ENCODE peak calls at places on chromosomes 11 and 22, in ten cellular contexts. One of them, this sample, is unnamed.
A peak's percentile ranks its signal among the peaks of the same experiment; 100 is the strongest.

GRCh38 chr11:38416141-38416540 is 1818.1 kb upstream of the RAG2 start:
- DNase-seq in T-helper 2 cell: no peak
- DNase-seq in nucleus accumbens: no peak
- DNase-seq in ovary: no peak
- DNase-seq in NCI-H2107: no peak
- DNase-seq in effector CD8-positive, alpha-beta T cell: no peak
- DNase-seq in PC-3: no peak
- DNase-seq in GM04504: no peak
- DNase-seq in IMR-90: no peak
- DNase-seq in activated CD4-positive, CD25-positive, alpha-beta regulatory T cell treated with anti-CD3 and anti-CD28 coated beads, Interleukin-2, amount 50 U/mL, for 72 hours: no peak
- DNase-seq in this sample: no peak

GRCh38 chr11:67398661-67399563 is 2.7 kb downstream of the PPP1CA start:
- DNase-seq in NCI-H2107: no peak
- DNase-seq in effector CD8-positive, alpha-beta T cell: no peak
- DNase-seq in nucleus accumbens: no peak
- DNase-seq in GM04504: no peak
- DNase-seq in PC-3: no peak
- DNase-seq in IMR-90: no peak
- DNase-seq in ovary: no peak
- DNase-seq in T-helper 2 cell: no peak
- DNase-seq in activated CD4-positive, CD25-positive, alpha-beta regulatory T cell treated with anti-CD3 and anti-CD28 coated beads, Interleukin-2, amount 50 U/mL, for 72 hours: no peak
- DNase-seq in this sample: no peak

GRCh38 chr11:68978931-68979591 is 1.7 kb downstream of the MRGPRD start:
- DNase-seq in nucleus accumbens: no peak
- DNase-seq in activated CD4-positive, CD25-positive, alpha-beta regulatory T cell treated with anti-CD3 and anti-CD28 coated beads, Interleukin-2, amount 50 U/mL, for 72 hours: no peak
- DNase-seq in effector CD8-positive, alpha-beta T cell: no peak
- DNase-seq in IMR-90: no peak
- DNase-seq in ovary: no peak
- DNase-seq in GM04504: no peak
- DNase-seq in T-helper 2 cell: no peak
- DNase-seq in NCI-H2107: no peak
- DNase-seq in PC-3: no peak
- DNase-seq in this sample: no peak

GRCh38 chr22:50304528-50305392 is 2.7 kb downstream of the PLXNB2 start:
- DNase-seq in effector CD8-positive, alpha-beta T cell: no peak
- DNase-seq in T-helper 2 cell: no peak
- DNase-seq in ovary: peak; percentile 73
- DNase-seq in IMR-90: no peak
- DNase-seq in activated CD4-positive, CD25-positive, alpha-beta regulatory T cell treated with anti-CD3 and anti-CD28 coated beads, Interleukin-2, amount 50 U/mL, for 72 hours: no peak
- DNase-seq in PC-3: peak; percentile 66
- DNase-seq in NCI-H2107: no peak
- DNase-seq in GM04504: no peak
- DNase-seq in nucleus accumbens: peak; percentile 54
- DNase-seq in this sample: no peak

GRCh38 chr11:74018331-74019005 is 9.6 kb upstream of the UCP3 start:
- DNase-seq in IMR-90: peak; percentile 87
- DNase-seq in T-helper 2 cell: no peak
- DNase-seq in effector CD8-positive, alpha-beta T cell: no peak
- DNase-seq in activated CD4-positive, CD25-positive, alpha-beta regulatory T cell treated with anti-CD3 and anti-CD28 coated beads, Interleukin-2, amount 50 U/mL, for 72 hours: no peak
- DNase-seq in ovary: peak; percentile 85
- DNase-seq in nucleus accumbens: peak; percentile 22
- DNase-seq in PC-3: peak; percentile 88
- DNase-seq in NCI-H2107: no peak
- DNase-seq in GM04504: peak; percentile 72
- DNase-seq in this sample: no peak

GRCh38 chr11:41849250-41849649 is 389.8 kb upstream of the LRRC4C start:
- DNase-seq in activated CD4-positive, CD25-positive, alpha-beta regulatory T cell treated with anti-CD3 and anti-CD28 coated beads, Interleukin-2, amount 50 U/mL, for 72 hours: no peak
- DNase-seq in ovary: no peak
- DNase-seq in T-helper 2 cell: no peak
- DNase-seq in nucleus accumbens: no peak
- DNase-seq in effector CD8-positive, alpha-beta T cell: no peak
- DNase-seq in PC-3: no peak
- DNase-seq in NCI-H2107: no peak
- DNase-seq in GM04504: no peak
- DNase-seq in IMR-90: no peak
- DNase-seq in this sample: no peak

GRCh38 chr22:45934659-45935341 is 42.2 kb downstream of the WNT7B start:
- DNase-seq in IMR-90: peak; percentile 91
- DNase-seq in NCI-H2107: no peak
- DNase-seq in effector CD8-positive, alpha-beta T cell: no peak
- DNase-seq in GM04504: peak; percentile 73
- DNase-seq in nucleus accumbens: no peak
- DNase-seq in PC-3: peak; percentile 96
- DNase-seq in T-helper 2 cell: no peak
- DNase-seq in activated CD4-positive, CD25-positive, alpha-beta regulatory T cell treated with anti-CD3 and anti-CD28 coated beads, Interleukin-2, amount 50 U/mL, for 72 hours: no peak
- DNase-seq in ovary: peak; percentile 52
- DNase-seq in this sample: peak; percentile 90

GRCh38 chr11:70742553-70743291 is 344.4 kb downstream of the CTTN start:
- DNase-seq in ovary: no peak
- DNase-seq in IMR-90: no peak
- DNase-seq in GM04504: no peak
- DNase-seq in NCI-H2107: no peak
- DNase-seq in T-helper 2 cell: no peak
- DNase-seq in nucleus accumbens: no peak
- DNase-seq in activated CD4-positive, CD25-positive, alpha-beta regulatory T cell treated with anti-CD3 and anti-CD28 coated beads, Interleukin-2, amount 50 U/mL, for 72 hours: no peak
- DNase-seq in effector CD8-positive, alpha-beta T cell: no peak
- DNase-seq in PC-3: no peak
- DNase-seq in this sample: no peak

GRCh38 chr11:95944623-95945022 is 20.7 kb upstream of the MTMR2 start:
- DNase-seq in activated CD4-positive, CD25-positive, alpha-beta regulatory T cell treated with anti-CD3 and anti-CD28 coated beads, Interleukin-2, amount 50 U/mL, for 72 hours: no peak
- DNase-seq in T-helper 2 cell: no peak
- DNase-seq in nucleus accumbens: no peak
- DNase-seq in effector CD8-positive, alpha-beta T cell: no peak
- DNase-seq in IMR-90: no peak
- DNase-seq in NCI-H2107: no peak
- DNase-seq in PC-3: no peak
- DNase-seq in GM04504: no peak
- DNase-seq in ovary: no peak
- DNase-seq in this sample: no peak

GRCh38 chr11:112744041-112744440 is 217.2 kb upstream of the NCAM1 start:
- DNase-seq in ovary: no peak
- DNase-seq in IMR-90: no peak
- DNase-seq in effector CD8-positive, alpha-beta T cell: no peak
- DNase-seq in nucleus accumbens: no peak
- DNase-seq in activated CD4-positive, CD25-positive, alpha-beta regulatory T cell treated with anti-CD3 and anti-CD28 coated beads, Interleukin-2, amount 50 U/mL, for 72 hours: no peak
- DNase-seq in GM04504: no peak
- DNase-seq in PC-3: no peak
- DNase-seq in T-helper 2 cell: no peak
- DNase-seq in NCI-H2107: no peak
- DNase-seq in this sample: no peak

GRCh38 chr22:32858121-32858703 is 56.7 kb downstream of the TIMP3 start:
- DNase-seq in T-helper 2 cell: no peak
- DNase-seq in IMR-90: no peak
- DNase-seq in activated CD4-positive, CD25-positive, alpha-beta regulatory T cell treated with anti-CD3 and anti-CD28 coated beads, Interleukin-2, amount 50 U/mL, for 72 hours: no peak
- DNase-seq in PC-3: no peak
- DNase-seq in effector CD8-positive, alpha-beta T cell: no peak
- DNase-seq in GM04504: no peak
- DNase-seq in NCI-H2107: no peak
- DNase-seq in ovary: no peak
- DNase-seq in nucleus accumbens: no peak
- DNase-seq in this sample: no peak

GRCh38 chr11:47276923-47277322 is 7.0 kb downstream of the MADD start:
- DNase-seq in PC-3: no peak
- DNase-seq in GM04504: no peak
- DNase-seq in effector CD8-positive, alpha-beta T cell: no peak
- DNase-seq in NCI-H2107: no peak
- DNase-seq in ovary: no peak
- DNase-seq in activated CD4-positive, CD25-positive, alpha-beta regulatory T cell treated with anti-CD3 and anti-CD28 coated beads, Interleukin-2, amount 50 U/mL, for 72 hours: no peak
- DNase-seq in nucleus accumbens: no peak
- DNase-seq in T-helper 2 cell: no peak
- DNase-seq in IMR-90: no peak
- DNase-seq in this sample: no peak

GRCh38 chr11:112597290-112597689 is 336.6 kb upstream of the PLET1 start:
- DNase-seq in nucleus accumbens: no peak
- DNase-seq in PC-3: no peak
- DNase-seq in T-helper 2 cell: no peak
- DNase-seq in GM04504: no peak
- DNase-seq in NCI-H2107: no peak
- DNase-seq in IMR-90: no peak
- DNase-seq in activated CD4-positive, CD25-positive, alpha-beta regulatory T cell treated with anti-CD3 and anti-CD28 coated beads, Interleukin-2, amount 50 U/mL, for 72 hours: no peak
- DNase-seq in ovary: no peak
- DNase-seq in effector CD8-positive, alpha-beta T cell: no peak
- DNase-seq in this sample: no peak

GRCh38 chr11:13143486-13144297 is 133.9 kb upstream of the BMAL1 start:
- DNase-seq in nucleus accumbens: no peak
- DNase-seq in T-helper 2 cell: no peak
- DNase-seq in effector CD8-positive, alpha-beta T cell: no peak
- DNase-seq in GM04504: no peak
- DNase-seq in IMR-90: no peak
- DNase-seq in ovary: no peak
- DNase-seq in activated CD4-positive, CD25-positive, alpha-beta regulatory T cell treated with anti-CD3 and anti-CD28 coated beads, Interleukin-2, amount 50 U/mL, for 72 hours: no peak
- DNase-seq in NCI-H2107: no peak
- DNase-seq in PC-3: peak; percentile 66
- DNase-seq in this sample: no peak

GRCh38 chr11:44968510-44968909 is 17.8 kb upstream of the TP53I11 start:
- DNase-seq in activated CD4-positive, CD25-positive, alpha-beta regulatory T cell treated with anti-CD3 and anti-CD28 coated beads, Interleukin-2, amount 50 U/mL, for 72 hours: no peak
- DNase-seq in ovary: no peak
- DNase-seq in effector CD8-positive, alpha-beta T cell: no peak
- DNase-seq in T-helper 2 cell: no peak
- DNase-seq in NCI-H2107: no peak
- DNase-seq in PC-3: no peak
- DNase-seq in GM04504: no peak
- DNase-seq in IMR-90: no peak
- DNase-seq in nucleus accumbens: no peak
- DNase-seq in this sample: no peak

GRCh38 chr11:60193687-60194433 is 11.0 kb upstream of the MS4A6A start:
- DNase-seq in nucleus accumbens: no peak
- DNase-seq in activated CD4-positive, CD25-positive, alpha-beta regulatory T cell treated with anti-CD3 and anti-CD28 coated beads, Interleukin-2, amount 50 U/mL, for 72 hours: peak; percentile 57
- DNase-seq in T-helper 2 cell: peak; percentile 3
- DNase-seq in IMR-90: peak; percentile 11
- DNase-seq in ovary: peak; percentile 41
- DNase-seq in effector CD8-positive, alpha-beta T cell: peak; percentile 13
- DNase-seq in NCI-H2107: peak; percentile 3
- DNase-seq in GM04504: peak; percentile 17
- DNase-seq in PC-3: peak; percentile 89
- DNase-seq in this sample: peak; percentile 36

GRCh38 chr11:107787733-107788132 is 70.9 kb downstream of the SLC35F2 start:
- DNase-seq in NCI-H2107: no peak
- DNase-seq in nucleus accumbens: no peak
- DNase-seq in IMR-90: no peak
- DNase-seq in PC-3: no peak
- DNase-seq in ovary: no peak
- DNase-seq in GM04504: no peak
- DNase-seq in T-helper 2 cell: no peak
- DNase-seq in effector CD8-positive, alpha-beta T cell: no peak
- DNase-seq in activated CD4-positive, CD25-positive, alpha-beta regulatory T cell treated with anti-CD3 and anti-CD28 coated beads, Interleukin-2, amount 50 U/mL, for 72 hours: no peak
- DNase-seq in this sample: no peak

GRCh38 chr11:54985731-54986130 is 276.2 kb upstream of the TRIM48 start:
- DNase-seq in effector CD8-positive, alpha-beta T cell: no peak
- DNase-seq in PC-3: no peak
- DNase-seq in nucleus accumbens: no peak
- DNase-seq in IMR-90: no peak
- DNase-seq in activated CD4-positive, CD25-positive, alpha-beta regulatory T cell treated with anti-CD3 and anti-CD28 coated beads, Interleukin-2, amount 50 U/mL, for 72 hours: no peak
- DNase-seq in GM04504: no peak
- DNase-seq in T-helper 2 cell: no peak
- DNase-seq in ovary: no peak
- DNase-seq in NCI-H2107: no peak
- DNase-seq in this sample: no peak

GRCh38 chr22:17501679-17502285 is 61.5 kb upstream of the SLC25A18 start:
- DNase-seq in PC-3: peak; percentile 73
- DNase-seq in NCI-H2107: peak; percentile 12
- DNase-seq in ovary: no peak
- DNase-seq in T-helper 2 cell: peak; percentile 24
- DNase-seq in GM04504: peak; percentile 26
- DNase-seq in effector CD8-positive, alpha-beta T cell: no peak
- DNase-seq in activated CD4-positive, CD25-positive, alpha-beta regulatory T cell treated with anti-CD3 and anti-CD28 coated beads, Interleukin-2, amount 50 U/mL, for 72 hours: no peak
- DNase-seq in nucleus accumbens: no peak
- DNase-seq in IMR-90: peak; percentile 66
- DNase-seq in this sample: peak; percentile 25

GRCh38 chr11:124798991-124799383 is 1.2 kb downstream of the MSANTD2 start:
- DNase-seq in ovary: no peak
- DNase-seq in nucleus accumbens: no peak
- DNase-seq in T-helper 2 cell: no peak
- DNase-seq in GM04504: peak; percentile 58
- DNase-seq in effector CD8-positive, alpha-beta T cell: no peak
- DNase-seq in activated CD4-positive, CD25-positive, alpha-beta regulatory T cell treated with anti-CD3 and anti-CD28 coated beads, Interleukin-2, amount 50 U/mL, for 72 hours: no peak
- DNase-seq in IMR-90: peak; percentile 77
- DNase-seq in PC-3: peak; percentile 88
- DNase-seq in NCI-H2107: no peak
- DNase-seq in this sample: no peak